ENCODE peak calls at places on chromosomes 13 and 19, in six cellular contexts. W is esophagus muscularis mucosa; K is fibroblast of pulmonary artery; Z is CD4-positive, alpha-beta memory T cell; C is cardiac muscle cell; E is left ventricle myocardium inferior. R is an unnamed sample.

GRCh38 chr19:4896372-4896771 is 6.3 kb downstream of the ARRDC5 start:
- DNase-seq in W (no peak), K (peak; percentile 42), Z (no peak), C (peak; percentile 51), E (no peak), R (no peak)

GRCh38 chr13:113747291-113747833 is 11.7 kb upstream of the TMEM255B start:
- DNase-seq in W (no peak), K (no peak), Z (no peak), C (no peak), E (no peak), R (no peak)

GRCh38 chr13:52809310-52809769 is 39.1 kb downstream of the PCDH8 start:
- DNase-seq in W (no peak), K (peak; percentile 54), Z (peak; percentile 10), C (peak; percentile 70), E (peak; percentile 33), R (peak; percentile 56)

GRCh38 chr19:15498156-15498858 is 10.0 kb upstream of the CYP4F22 start:
- DNase-seq in W (no peak), K (no peak), Z (no peak), C (no peak), E (no peak), R (no peak)

GRCh38 chr19:50250450-50251136 is 47.2 kb downstream of the MYH14 start:
- DNase-seq in W (no peak), K (no peak), Z (no peak), C (no peak), E (no peak), R (no peak)

GRCh38 chr13:110109910-110110309 is 197.0 kb downstream of the COL4A1 start:
- DNase-seq in W (no peak), K (peak; percentile 91), Z (no peak), C (peak; percentile 94), E (peak; percentile 80), R (peak; percentile 70)

GRCh38 chr19:634975-635652 is 1.8 kb upstream of the POLRMT start:
- DNase-seq in W (no peak), K (no peak), Z (no peak), C (no peak), E (no peak), R (no peak)

GRCh38 chr13:30142502-30143211 is 164.7 kb downstream of the KATNAL1 start:
- DNase-seq in W (no peak), K (peak; percentile 90), Z (peak; percentile 13), C (peak; percentile 94), E (no peak), R (no peak)

GRCh38 chr13:109273326-109273751 is 513.0 kb downstream of the IRS2 start:
- DNase-seq in W (no peak), K (peak; percentile 59), Z (no peak), C (peak; percentile 34), E (no peak), R (no peak)

GRCh38 chr13:112968380-112968909 is 569 bp upstream of the MCF2L start:
- DNase-seq in W (no peak), K (no peak), Z (peak; percentile 67), C (no peak), E (peak; percentile 55), R (no peak)

GRCh38 chr19:19461671-19462622 is 53.4 kb downstream of the TSSK6 start:
- DNase-seq in W (no peak), K (peak; percentile 59), Z (no peak), C (peak; percentile 65), E (peak; percentile 58), R (no peak)

GRCh38 chr13:31797154-31797775 is 57.9 kb downstream of the RXFP2 start:
- DNase-seq in W (no peak), K (peak; percentile 66), Z (no peak), C (peak; percentile 69), E (no peak), R (no peak)

GRCh38 chr19:16200038-16200775 is 2.5 kb downstream of the AP1M1 start:
- DNase-seq in W (no peak), K (peak; percentile 76), Z (no peak), C (peak; percentile 80), E (no peak), R (no peak)

GRCh38 chr13:64753606-64754005 is 2476.5 kb downstream of the PCDH9 start:
- DNase-seq in W (no peak), K (peak; percentile 24), Z (no peak), C (peak; percentile 10), E (no peak), R (no peak)

GRCh38 chr19:33114302-33114701 is 17.6 kb upstream of the WDR88 start:
- DNase-seq in W (no peak), K (no peak), Z (no peak), C (no peak), E (no peak), R (no peak)

GRCh38 chr19:5452594-5453565 is 2.3 kb upstream of the ZNRF4 start:
- DNase-seq in W (no peak), K (peak; percentile 26), Z (no peak), C (peak; percentile 14), E (no peak), R (no peak)

GRCh38 chr19:47581605-47582319 is 8.8 kb upstream of the ZNF541 start:
- DNase-seq in W (no peak), K (no peak), Z (no peak), C (no peak), E (no peak), R (no peak)

DNA sequence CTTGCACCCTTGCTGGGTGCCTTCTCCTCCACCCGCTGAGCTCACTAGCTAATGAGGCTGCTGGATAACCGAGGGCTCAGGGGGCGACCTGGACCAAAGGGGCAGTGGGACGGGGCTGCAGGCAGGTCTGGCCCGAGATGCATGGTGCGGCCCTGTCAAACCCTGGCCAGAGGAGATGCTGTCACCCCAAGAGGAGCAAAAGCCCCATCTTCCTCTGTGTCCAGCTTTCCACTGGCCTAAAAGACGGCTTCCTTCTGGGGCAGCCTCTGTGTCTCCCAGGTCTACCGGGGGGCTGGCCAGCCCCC is 261.8 kb downstream of the TBC1D4 start:
- DNase-seq in W (no peak), K (no peak), Z (no peak), C (no peak), E (no peak), R (no peak)
- H3K4me3 ChIP-seq in W (no peak overlapping the region), K (no peak overlapping the region), Z (no peak overlapping the region), C (no peak overlapping the region), E (no peak overlapping the region), R (no peak overlapping the region)

DNA sequence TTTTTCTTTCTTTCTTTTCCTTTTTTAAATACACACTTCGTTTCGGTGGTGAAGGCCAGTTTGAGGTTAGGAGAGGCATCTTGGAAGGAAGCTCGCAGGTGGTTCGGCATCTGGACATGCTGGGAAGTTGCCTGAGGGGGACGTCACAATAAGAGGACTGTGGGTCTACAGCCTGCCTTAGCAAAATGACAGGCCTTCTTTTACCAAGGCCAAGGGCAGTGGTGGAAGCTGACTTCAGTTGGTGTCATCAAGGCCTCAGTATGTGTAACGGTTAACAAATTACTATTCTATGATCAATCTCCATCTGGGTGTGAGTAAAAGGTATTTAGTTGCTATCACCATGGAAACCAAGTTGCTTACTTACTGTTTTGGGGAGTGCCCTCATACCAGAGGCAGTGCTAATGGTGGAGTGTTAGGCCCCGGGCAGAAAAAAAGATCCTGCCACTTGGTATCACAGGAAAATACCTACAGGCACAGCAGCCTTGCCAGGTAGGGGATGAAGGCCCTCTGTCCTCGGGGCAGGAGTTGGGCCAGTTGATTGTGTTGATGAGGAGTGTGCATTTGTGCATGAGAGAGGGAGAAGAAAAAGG is 10.3 kb downstream of the ACTN4 start:
- DNase-seq in W (no peak), K (peak; percentile 59), Z (peak; percentile 53), C (no peak), E (no peak), R (no peak)
- H3K4me3 ChIP-seq in W (no peak overlapping the region), K (no peak overlapping the region), Z (no peak overlapping the region), C (no peak overlapping the region), E (peak overlapping the region; percentile 46), R (no peak overlapping the region)

GRCh38 chr19:41501854-41502253 is 58.9 kb downstream of the ERICH4 start:
- DNase-seq in W (no peak), K (no peak), Z (no peak), C (no peak), E (no peak), R (no peak)

GRCh38 chr19:41505105-41505504 is 62.1 kb downstream of the ERICH4 start:
- DNase-seq in W (no peak), K (no peak), Z (no peak), C (no peak), E (no peak), R (no peak)

GRCh38 chr19:41500443-41500842 is 57.5 kb downstream of the ERICH4 start:
- DNase-seq in W (no peak), K (no peak), Z (no peak), C (no peak), E (no peak), R (no peak)

GRCh38 chr19:41495589-41495988 is 52.6 kb downstream of the ERICH4 start:
- DNase-seq in W (no peak), K (no peak), Z (no peak), C (no peak), E (no peak), R (no peak)

DNA sequence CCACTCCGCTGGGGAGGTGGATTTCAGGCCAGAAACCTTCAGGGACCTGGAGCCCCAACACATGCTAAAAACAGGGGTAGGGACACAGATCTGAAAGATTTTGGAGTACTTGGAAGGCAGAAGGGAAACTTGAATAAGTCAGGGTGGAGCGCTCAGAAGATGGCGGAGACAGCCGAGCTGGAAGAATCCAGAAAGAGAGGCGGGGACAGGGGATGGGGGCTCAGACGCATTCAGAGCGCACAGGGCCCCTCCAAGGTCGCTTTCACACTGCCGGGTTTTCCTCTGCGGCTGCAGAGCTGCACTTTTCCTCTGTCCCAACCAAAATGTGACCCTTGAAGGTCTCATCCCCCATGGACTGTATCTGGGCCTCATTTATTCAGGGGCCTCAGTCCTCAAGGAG is 56.9 kb downstream of the ERICH4 start:
- DNase-seq in W (no peak), K (no peak), Z (no peak), C (no peak), E (no peak), R (no peak)
- H3K4me3 ChIP-seq in W (peak overlapping the region; percentile 43), K (no peak overlapping the region), Z (no peak overlapping the region), C (no peak overlapping the region), E (peak overlapping the region; percentile 66), R (peak overlapping the region; percentile 31)

DNA sequence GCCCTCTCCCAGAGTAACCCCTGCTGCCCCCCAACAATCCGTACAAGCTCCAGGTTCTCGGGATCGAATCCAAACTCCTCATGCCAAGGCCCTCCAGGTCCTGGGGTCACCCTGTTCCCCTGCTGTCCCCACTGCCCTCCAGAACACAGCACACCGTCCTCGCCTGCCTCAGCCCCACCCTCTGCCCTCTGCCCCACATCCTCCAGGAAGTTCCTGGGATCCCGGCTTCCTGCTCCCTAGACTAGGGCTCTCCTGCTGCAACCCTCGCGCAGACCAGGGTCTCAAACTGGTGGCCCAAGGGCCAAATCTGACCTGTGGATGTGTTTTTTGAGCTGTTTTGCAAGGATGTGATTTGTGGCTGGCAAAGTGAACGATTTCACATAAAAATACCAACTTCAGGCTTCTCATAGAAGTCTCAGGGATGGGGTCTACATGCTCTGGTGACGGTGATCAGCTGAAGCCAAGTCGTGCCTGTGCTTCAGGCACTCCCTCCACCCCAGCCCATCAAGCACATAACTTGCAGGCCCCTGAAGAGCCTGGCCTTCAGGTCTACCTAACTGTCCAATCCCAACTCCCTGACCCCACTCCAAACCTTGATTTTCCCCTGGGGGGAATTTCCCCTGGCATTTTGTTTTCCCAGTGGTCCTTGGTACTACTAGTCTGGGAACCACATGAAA is 1.8 kb downstream of the RABAC1 start:
- DNase-seq in W (no peak), K (no peak), Z (no peak), C (no peak), E (no peak), R (no peak)
- H3K4me3 ChIP-seq in W (no peak overlapping the region), K (peak overlapping the region; percentile 93), Z (no peak overlapping the region), C (no peak overlapping the region), E (peak overlapping the region; percentile 94), R (peak overlapping the region; percentile 85)